ENCODE peak calls at places on chromosomes 3 and 15, in eight cellular contexts. One of them, this sample, is unnamed.

GRCh38 chr3:9739181-9739580 is 7.6 kb downstream of the BRPF1 start:
- DNase-seq in fibroblast of the aortic adventitia: no peak
- DNase-seq in nephron progenitor cell: no peak
- DNase-seq in HepG2: no peak
- DNase-seq in GM13977: no peak
- DNase-seq in body of pancreas: no peak
- DNase-seq in stimulated activated CD4-positive, alpha-beta T cell treated with anti-CD3 and anti-CD28 coated beads, Interleukin-2, amount 100 ng/mL, for 24 hours: no peak
- DNase-seq in posterior cingulate gyrus: no peak
- DNase-seq in this sample: no peak

GRCh38 chr3:141913150-141913811 is 36.8 kb downstream of the ATP1B3 start:
- DNase-seq in fibroblast of the aortic adventitia: peak
- DNase-seq in nephron progenitor cell: peak
- DNase-seq in HepG2: peak
- DNase-seq in GM13977: peak
- DNase-seq in body of pancreas: peak
- DNase-seq in stimulated activated CD4-positive, alpha-beta T cell treated with anti-CD3 and anti-CD28 coated beads, Interleukin-2, amount 100 ng/mL, for 24 hours: peak
- DNase-seq in posterior cingulate gyrus: no peak
- DNase-seq in this sample: peak

GRCh38 chr3:139264375-139264774 is 79.4 kb upstream of the MRPS22 start:
- DNase-seq in fibroblast of the aortic adventitia: no peak
- DNase-seq in nephron progenitor cell: no peak
- DNase-seq in HepG2: no peak
- DNase-seq in GM13977: no peak
- DNase-seq in body of pancreas: no peak
- DNase-seq in stimulated activated CD4-positive, alpha-beta T cell treated with anti-CD3 and anti-CD28 coated beads, Interleukin-2, amount 100 ng/mL, for 24 hours: no peak
- DNase-seq in posterior cingulate gyrus: no peak
- DNase-seq in this sample: no peak

GRCh38 chr3:108103040-108103751 is 12.4 kb upstream of the CD47 start:
- DNase-seq in fibroblast of the aortic adventitia: no peak
- DNase-seq in nephron progenitor cell: no peak
- DNase-seq in HepG2: peak
- DNase-seq in GM13977: no peak
- DNase-seq in body of pancreas: no peak
- DNase-seq in stimulated activated CD4-positive, alpha-beta T cell treated with anti-CD3 and anti-CD28 coated beads, Interleukin-2, amount 100 ng/mL, for 24 hours: no peak
- DNase-seq in posterior cingulate gyrus: no peak
- DNase-seq in this sample: no peak

GRCh38 chr15:22888120-22888859 is 49.8 kb downstream of the NIPA2 start:
- DNase-seq in fibroblast of the aortic adventitia: peak
- DNase-seq in nephron progenitor cell: no peak
- DNase-seq in HepG2: no peak
- DNase-seq in GM13977: no peak
- DNase-seq in body of pancreas: no peak
- DNase-seq in stimulated activated CD4-positive, alpha-beta T cell treated with anti-CD3 and anti-CD28 coated beads, Interleukin-2, amount 100 ng/mL, for 24 hours: no peak
- DNase-seq in posterior cingulate gyrus: no peak
- DNase-seq in this sample: peak

GRCh38 chr3:81451611-81452010 is 309.8 kb downstream of the GBE1 start:
- DNase-seq in fibroblast of the aortic adventitia: peak
- DNase-seq in nephron progenitor cell: no peak
- DNase-seq in HepG2: no peak
- DNase-seq in GM13977: no peak
- DNase-seq in body of pancreas: no peak
- DNase-seq in stimulated activated CD4-positive, alpha-beta T cell treated with anti-CD3 and anti-CD28 coated beads, Interleukin-2, amount 100 ng/mL, for 24 hours: no peak
- DNase-seq in posterior cingulate gyrus: no peak
- DNase-seq in this sample: no peak

GRCh38 chr3:146511402-146512134 is 32.8 kb downstream of the PLSCR1 start:
- DNase-seq in fibroblast of the aortic adventitia: no peak
- DNase-seq in nephron progenitor cell: no peak
- DNase-seq in HepG2: no peak
- DNase-seq in GM13977: no peak
- DNase-seq in body of pancreas: no peak
- DNase-seq in stimulated activated CD4-positive, alpha-beta T cell treated with anti-CD3 and anti-CD28 coated beads, Interleukin-2, amount 100 ng/mL, for 24 hours: no peak
- DNase-seq in posterior cingulate gyrus: no peak
- DNase-seq in this sample: no peak

GRCh38 chr3:188267790-188268333 is 113.9 kb downstream of the LPP start:
- DNase-seq in fibroblast of the aortic adventitia: no peak
- DNase-seq in nephron progenitor cell: no peak
- DNase-seq in HepG2: no peak
- DNase-seq in GM13977: no peak
- DNase-seq in body of pancreas: no peak
- DNase-seq in stimulated activated CD4-positive, alpha-beta T cell treated with anti-CD3 and anti-CD28 coated beads, Interleukin-2, amount 100 ng/mL, for 24 hours: no peak
- DNase-seq in posterior cingulate gyrus: no peak
- DNase-seq in this sample: no peak

GRCh38 chr3:108661699-108662098 is 72.2 kb downstream of the DZIP3 start:
- DNase-seq in fibroblast of the aortic adventitia: no peak
- DNase-seq in nephron progenitor cell: no peak
- DNase-seq in HepG2: no peak
- DNase-seq in GM13977: no peak
- DNase-seq in body of pancreas: no peak
- DNase-seq in stimulated activated CD4-positive, alpha-beta T cell treated with anti-CD3 and anti-CD28 coated beads, Interleukin-2, amount 100 ng/mL, for 24 hours: no peak
- DNase-seq in posterior cingulate gyrus: no peak
- DNase-seq in this sample: no peak

GRCh38 chr3:35659808-35660207 is 20.5 kb downstream of the ARPP21 start:
- DNase-seq in fibroblast of the aortic adventitia: no peak
- DNase-seq in nephron progenitor cell: no peak
- DNase-seq in HepG2: peak
- DNase-seq in GM13977: no peak
- DNase-seq in body of pancreas: no peak
- DNase-seq in stimulated activated CD4-positive, alpha-beta T cell treated with anti-CD3 and anti-CD28 coated beads, Interleukin-2, amount 100 ng/mL, for 24 hours: no peak
- DNase-seq in posterior cingulate gyrus: no peak
- DNase-seq in this sample: no peak

GRCh38 chr3:127411083-127411727 is 123.4 kb upstream of the PRR20G start:
- DNase-seq in fibroblast of the aortic adventitia: no peak
- DNase-seq in nephron progenitor cell: no peak
- DNase-seq in HepG2: no peak
- DNase-seq in GM13977: no peak
- DNase-seq in body of pancreas: no peak
- DNase-seq in stimulated activated CD4-positive, alpha-beta T cell treated with anti-CD3 and anti-CD28 coated beads, Interleukin-2, amount 100 ng/mL, for 24 hours: no peak
- DNase-seq in posterior cingulate gyrus: no peak
- DNase-seq in this sample: no peak

GRCh38 chr3:46705022-46705530 is 3.9 kb downstream of the TMIE start:
- DNase-seq in fibroblast of the aortic adventitia: peak
- DNase-seq in nephron progenitor cell: peak
- DNase-seq in HepG2: peak
- DNase-seq in GM13977: peak
- DNase-seq in body of pancreas: peak
- DNase-seq in stimulated activated CD4-positive, alpha-beta T cell treated with anti-CD3 and anti-CD28 coated beads, Interleukin-2, amount 100 ng/mL, for 24 hours: peak
- DNase-seq in posterior cingulate gyrus: peak
- DNase-seq in this sample: peak

GRCh38 chr3:50246517-50246954 is 10.5 kb downstream of the GNAI2 start:
- DNase-seq in fibroblast of the aortic adventitia: peak
- DNase-seq in nephron progenitor cell: no peak
- DNase-seq in HepG2: no peak
- DNase-seq in GM13977: peak
- DNase-seq in body of pancreas: no peak
- DNase-seq in stimulated activated CD4-positive, alpha-beta T cell treated with anti-CD3 and anti-CD28 coated beads, Interleukin-2, amount 100 ng/mL, for 24 hours: peak
- DNase-seq in posterior cingulate gyrus: no peak
- DNase-seq in this sample: peak

GRCh38 chr3:112755845-112756671 is 90.6 kb downstream of the CD200R1L start:
- DNase-seq in fibroblast of the aortic adventitia: no peak
- DNase-seq in nephron progenitor cell: no peak
- DNase-seq in HepG2: no peak
- DNase-seq in GM13977: no peak
- DNase-seq in body of pancreas: no peak
- DNase-seq in stimulated activated CD4-positive, alpha-beta T cell treated with anti-CD3 and anti-CD28 coated beads, Interleukin-2, amount 100 ng/mL, for 24 hours: no peak
- DNase-seq in posterior cingulate gyrus: no peak
- DNase-seq in this sample: no peak

GRCh38 chr15:77905301-77905920 is 172.1 kb downstream of the TBC1D2B start:
- DNase-seq in fibroblast of the aortic adventitia: no peak
- DNase-seq in nephron progenitor cell: no peak
- DNase-seq in HepG2: no peak
- DNase-seq in GM13977: no peak
- DNase-seq in body of pancreas: no peak
- DNase-seq in stimulated activated CD4-positive, alpha-beta T cell treated with anti-CD3 and anti-CD28 coated beads, Interleukin-2, amount 100 ng/mL, for 24 hours: no peak
- DNase-seq in posterior cingulate gyrus: no peak
- DNase-seq in this sample: no peak

GRCh38 chr3:186823391-186823790 is 17.1 kb upstream of the RFC4 start:
- DNase-seq in fibroblast of the aortic adventitia: peak
- DNase-seq in nephron progenitor cell: no peak
- DNase-seq in HepG2: no peak
- DNase-seq in GM13977: no peak
- DNase-seq in body of pancreas: no peak
- DNase-seq in stimulated activated CD4-positive, alpha-beta T cell treated with anti-CD3 and anti-CD28 coated beads, Interleukin-2, amount 100 ng/mL, for 24 hours: no peak
- DNase-seq in posterior cingulate gyrus: no peak
- DNase-seq in this sample: peak

GRCh38 chr15:90126457-90127435 is 24.5 kb upstream of the IDH2 start:
- DNase-seq in fibroblast of the aortic adventitia: no peak
- DNase-seq in nephron progenitor cell: peak
- DNase-seq in HepG2: peak
- DNase-seq in GM13977: no peak
- DNase-seq in body of pancreas: peak
- DNase-seq in stimulated activated CD4-positive, alpha-beta T cell treated with anti-CD3 and anti-CD28 coated beads, Interleukin-2, amount 100 ng/mL, for 24 hours: no peak
- DNase-seq in posterior cingulate gyrus: no peak
- DNase-seq in this sample: no peak

GRCh38 chr3:158261371-158261991 is 151.6 kb downstream of the RSRC1 start:
- DNase-seq in fibroblast of the aortic adventitia: no peak
- DNase-seq in nephron progenitor cell: no peak
- DNase-seq in HepG2: no peak
- DNase-seq in GM13977: no peak
- DNase-seq in body of pancreas: no peak
- DNase-seq in stimulated activated CD4-positive, alpha-beta T cell treated with anti-CD3 and anti-CD28 coated beads, Interleukin-2, amount 100 ng/mL, for 24 hours: no peak
- DNase-seq in posterior cingulate gyrus: no peak
- DNase-seq in this sample: no peak

GRCh38 chr3:169847896-169848295 is 21.8 kb downstream of the LRRC31 start:
- DNase-seq in fibroblast of the aortic adventitia: no peak
- DNase-seq in nephron progenitor cell: no peak
- DNase-seq in HepG2: no peak
- DNase-seq in GM13977: no peak
- DNase-seq in body of pancreas: no peak
- DNase-seq in stimulated activated CD4-positive, alpha-beta T cell treated with anti-CD3 and anti-CD28 coated beads, Interleukin-2, amount 100 ng/mL, for 24 hours: no peak
- DNase-seq in posterior cingulate gyrus: no peak
- DNase-seq in this sample: no peak

GRCh38 chr3:113205481-113205880 is 5.9 kb upstream of the BOC start:
- DNase-seq in fibroblast of the aortic adventitia: no peak
- DNase-seq in nephron progenitor cell: no peak
- DNase-seq in HepG2: no peak
- DNase-seq in GM13977: no peak
- DNase-seq in body of pancreas: no peak
- DNase-seq in stimulated activated CD4-positive, alpha-beta T cell treated with anti-CD3 and anti-CD28 coated beads, Interleukin-2, amount 100 ng/mL, for 24 hours: no peak
- DNase-seq in posterior cingulate gyrus: no peak
- DNase-seq in this sample: no peak

GRCh38 chr3:79167651-79168416 is 600.0 kb downstream of the ROBO1 start:
- DNase-seq in fibroblast of the aortic adventitia: peak
- DNase-seq in nephron progenitor cell: no peak
- DNase-seq in HepG2: no peak
- DNase-seq in GM13977: no peak
- DNase-seq in body of pancreas: no peak
- DNase-seq in stimulated activated CD4-positive, alpha-beta T cell treated with anti-CD3 and anti-CD28 coated beads, Interleukin-2, amount 100 ng/mL, for 24 hours: no peak
- DNase-seq in posterior cingulate gyrus: no peak
- DNase-seq in this sample: peak

GRCh38 chr15:81293728-81294500 is 30.0 kb downstream of the STARD5 start:
- DNase-seq in fibroblast of the aortic adventitia: no peak
- DNase-seq in nephron progenitor cell: no peak
- DNase-seq in HepG2: no peak
- DNase-seq in GM13977: peak
- DNase-seq in body of pancreas: no peak
- DNase-seq in stimulated activated CD4-positive, alpha-beta T cell treated with anti-CD3 and anti-CD28 coated beads, Interleukin-2, amount 100 ng/mL, for 24 hours: peak
- DNase-seq in posterior cingulate gyrus: no peak
- DNase-seq in this sample: no peak

GRCh38 chr3:12423918-12424634 is 60.2 kb upstream of the TSEN2 start:
- DNase-seq in fibroblast of the aortic adventitia: peak
- DNase-seq in nephron progenitor cell: no peak
- DNase-seq in HepG2: no peak
- DNase-seq in GM13977: no peak
- DNase-seq in body of pancreas: no peak
- DNase-seq in stimulated activated CD4-positive, alpha-beta T cell treated with anti-CD3 and anti-CD28 coated beads, Interleukin-2, amount 100 ng/mL, for 24 hours: peak
- DNase-seq in posterior cingulate gyrus: no peak
- DNase-seq in this sample: peak

GRCh38 chr15:31175484-31175883 is 74.0 kb upstream of the TRPM1 start:
- DNase-seq in fibroblast of the aortic adventitia: no peak
- DNase-seq in nephron progenitor cell: no peak
- DNase-seq in HepG2: no peak
- DNase-seq in GM13977: peak
- DNase-seq in body of pancreas: no peak
- DNase-seq in stimulated activated CD4-positive, alpha-beta T cell treated with anti-CD3 and anti-CD28 coated beads, Interleukin-2, amount 100 ng/mL, for 24 hours: no peak
- DNase-seq in posterior cingulate gyrus: no peak
- DNase-seq in this sample: no peak

GRCh38 chr3:156552973-156553372 is 1.9 kb downstream of the SSR3 start:
- DNase-seq in fibroblast of the aortic adventitia: no peak
- DNase-seq in nephron progenitor cell: no peak
- DNase-seq in HepG2: no peak
- DNase-seq in GM13977: no peak
- DNase-seq in body of pancreas: no peak
- DNase-seq in stimulated activated CD4-positive, alpha-beta T cell treated with anti-CD3 and anti-CD28 coated beads, Interleukin-2, amount 100 ng/mL, for 24 hours: no peak
- DNase-seq in posterior cingulate gyrus: no peak
- DNase-seq in this sample: no peak

GRCh38 chr3:183636221-183637105 is 1.0 kb downstream of the KLHL24 start:
- DNase-seq in fibroblast of the aortic adventitia: peak
- DNase-seq in nephron progenitor cell: peak
- DNase-seq in HepG2: peak
- DNase-seq in GM13977: peak
- DNase-seq in body of pancreas: peak
- DNase-seq in stimulated activated CD4-positive, alpha-beta T cell treated with anti-CD3 and anti-CD28 coated beads, Interleukin-2, amount 100 ng/mL, for 24 hours: peak
- DNase-seq in posterior cingulate gyrus: peak
- DNase-seq in this sample: peak

GRCh38 chr15:90221251-90221900 is 12.4 kb downstream of the CIB1 start:
- DNase-seq in fibroblast of the aortic adventitia: peak
- DNase-seq in nephron progenitor cell: peak
- DNase-seq in HepG2: peak
- DNase-seq in GM13977: peak
- DNase-seq in body of pancreas: peak
- DNase-seq in stimulated activated CD4-positive, alpha-beta T cell treated with anti-CD3 and anti-CD28 coated beads, Interleukin-2, amount 100 ng/mL, for 24 hours: no peak
- DNase-seq in posterior cingulate gyrus: peak
- DNase-seq in this sample: peak

GRCh38 chr3:50658416-50658815 is 16.3 kb upstream of the DOCK3 start:
- DNase-seq in fibroblast of the aortic adventitia: no peak
- DNase-seq in nephron progenitor cell: no peak
- DNase-seq in HepG2: no peak
- DNase-seq in GM13977: no peak
- DNase-seq in body of pancreas: no peak
- DNase-seq in stimulated activated CD4-positive, alpha-beta T cell treated with anti-CD3 and anti-CD28 coated beads, Interleukin-2, amount 100 ng/mL, for 24 hours: no peak
- DNase-seq in posterior cingulate gyrus: no peak
- DNase-seq in this sample: no peak